ENCODE peak calls at places on chromosomes 13 and 19, in seven cellular contexts. One of them, this sample, is unnamed.

GRCh38 chr19:56748443-56748842 is 76.9 kb upstream of the ZNF835 start:
- DNase-seq in DMS 273 treated with DMSO at 0.1 percent for 48 hours: no peak
- DNase-seq in GM19239: no peak
- DNase-seq in CMK: no peak
- DNase-seq in activated T-helper 9 cell treated with anti-CD3 and anti-CD28 coated beads, Interleukin-2, amount 50 U/mL, for 16 hours: no peak
- DNase-seq in HL-60: no peak
- DNase-seq in anterior cingulate cortex: peak; percentile 4
- DNase-seq in this sample: peak; percentile 66

GRCh38 chr13:22086593-22086992 is 415.7 kb downstream of the FGF9 start:
- DNase-seq in DMS 273 treated with DMSO at 0.1 percent for 48 hours: no peak
- DNase-seq in GM19239: no peak
- DNase-seq in CMK: no peak
- DNase-seq in activated T-helper 9 cell treated with anti-CD3 and anti-CD28 coated beads, Interleukin-2, amount 50 U/mL, for 16 hours: no peak
- DNase-seq in HL-60: no peak
- DNase-seq in anterior cingulate cortex: no peak
- DNase-seq in this sample: no peak

GRCh38 chr13:25232937-25233515 is 54.3 kb downstream of the MTMR6 start:
- DNase-seq in DMS 273 treated with DMSO at 0.1 percent for 48 hours: peak; percentile 37
- DNase-seq in GM19239: peak; percentile 20
- DNase-seq in CMK: no peak
- DNase-seq in activated T-helper 9 cell treated with anti-CD3 and anti-CD28 coated beads, Interleukin-2, amount 50 U/mL, for 16 hours: no peak
- DNase-seq in HL-60: peak; percentile 6
- DNase-seq in anterior cingulate cortex: no peak
- DNase-seq in this sample: peak; percentile 59

GRCh38 chr13:105758929-105759328 is 776.5 kb downstream of the EFNB2 start:
- DNase-seq in DMS 273 treated with DMSO at 0.1 percent for 48 hours: no peak
- DNase-seq in GM19239: no peak
- DNase-seq in CMK: no peak
- DNase-seq in activated T-helper 9 cell treated with anti-CD3 and anti-CD28 coated beads, Interleukin-2, amount 50 U/mL, for 16 hours: no peak
- DNase-seq in HL-60: no peak
- DNase-seq in anterior cingulate cortex: no peak
- DNase-seq in this sample: no peak

GRCh38 chr13:66520511-66521390 is 709.4 kb downstream of the PCDH9 start:
- DNase-seq in DMS 273 treated with DMSO at 0.1 percent for 48 hours: no peak
- DNase-seq in GM19239: no peak
- DNase-seq in CMK: no peak
- DNase-seq in activated T-helper 9 cell treated with anti-CD3 and anti-CD28 coated beads, Interleukin-2, amount 50 U/mL, for 16 hours: no peak
- DNase-seq in HL-60: no peak
- DNase-seq in anterior cingulate cortex: no peak
- DNase-seq in this sample: no peak

GRCh38 chr13:53138369-53139036 is 109.9 kb downstream of the OLFM4 start:
- DNase-seq in DMS 273 treated with DMSO at 0.1 percent for 48 hours: no peak
- DNase-seq in GM19239: no peak
- DNase-seq in CMK: no peak
- DNase-seq in activated T-helper 9 cell treated with anti-CD3 and anti-CD28 coated beads, Interleukin-2, amount 50 U/mL, for 16 hours: no peak
- DNase-seq in HL-60: no peak
- DNase-seq in anterior cingulate cortex: no peak
- DNase-seq in this sample: no peak

GRCh38 chr13:43804461-43805070 is 17.8 kb upstream of the ENOX1 start:
- DNase-seq in DMS 273 treated with DMSO at 0.1 percent for 48 hours: peak; percentile 42
- DNase-seq in GM19239: no peak
- DNase-seq in CMK: no peak
- DNase-seq in activated T-helper 9 cell treated with anti-CD3 and anti-CD28 coated beads, Interleukin-2, amount 50 U/mL, for 16 hours: no peak
- DNase-seq in HL-60: no peak
- DNase-seq in anterior cingulate cortex: no peak
- DNase-seq in this sample: peak; percentile 83

GRCh38 chr13:37488682-37489081 is 109.9 kb downstream of the POSTN start:
- DNase-seq in DMS 273 treated with DMSO at 0.1 percent for 48 hours: no peak
- DNase-seq in GM19239: no peak
- DNase-seq in CMK: no peak
- DNase-seq in activated T-helper 9 cell treated with anti-CD3 and anti-CD28 coated beads, Interleukin-2, amount 50 U/mL, for 16 hours: no peak
- DNase-seq in HL-60: no peak
- DNase-seq in anterior cingulate cortex: no peak
- DNase-seq in this sample: no peak

GRCh38 chr13:23563085-23563484 is 7.1 kb upstream of the TNFRSF19 start:
- DNase-seq in DMS 273 treated with DMSO at 0.1 percent for 48 hours: no peak
- DNase-seq in GM19239: no peak
- DNase-seq in CMK: no peak
- DNase-seq in activated T-helper 9 cell treated with anti-CD3 and anti-CD28 coated beads, Interleukin-2, amount 50 U/mL, for 16 hours: no peak
- DNase-seq in HL-60: no peak
- DNase-seq in anterior cingulate cortex: no peak
- DNase-seq in this sample: no peak

GRCh38 chr13:51646041-51646670 is 61.9 kb downstream of the WDFY2 start:
- DNase-seq in DMS 273 treated with DMSO at 0.1 percent for 48 hours: no peak
- DNase-seq in GM19239: no peak
- DNase-seq in CMK: no peak
- DNase-seq in activated T-helper 9 cell treated with anti-CD3 and anti-CD28 coated beads, Interleukin-2, amount 50 U/mL, for 16 hours: no peak
- DNase-seq in HL-60: no peak
- DNase-seq in anterior cingulate cortex: no peak
- DNase-seq in this sample: no peak

GRCh38 chr19:32652893-32653625 is 21.9 kb downstream of the ANKRD27 start:
- DNase-seq in DMS 273 treated with DMSO at 0.1 percent for 48 hours: no peak
- DNase-seq in GM19239: no peak
- DNase-seq in CMK: no peak
- DNase-seq in activated T-helper 9 cell treated with anti-CD3 and anti-CD28 coated beads, Interleukin-2, amount 50 U/mL, for 16 hours: no peak
- DNase-seq in HL-60: no peak
- DNase-seq in anterior cingulate cortex: peak; percentile 17
- DNase-seq in this sample: no peak

GRCh38 chr19:27654266-27654990 is 1558.5 kb downstream of the UQCRFS1 start:
- DNase-seq in DMS 273 treated with DMSO at 0.1 percent for 48 hours: no peak
- DNase-seq in GM19239: no peak
- DNase-seq in CMK: no peak
- DNase-seq in activated T-helper 9 cell treated with anti-CD3 and anti-CD28 coated beads, Interleukin-2, amount 50 U/mL, for 16 hours: no peak
- DNase-seq in HL-60: no peak
- DNase-seq in anterior cingulate cortex: no peak
- DNase-seq in this sample: no peak

GRCh38 chr19:48480476-48481190 is 11.5 kb downstream of the CYTH2 start:
- DNase-seq in DMS 273 treated with DMSO at 0.1 percent for 48 hours: no peak
- DNase-seq in GM19239: no peak
- DNase-seq in CMK: no peak
- DNase-seq in activated T-helper 9 cell treated with anti-CD3 and anti-CD28 coated beads, Interleukin-2, amount 50 U/mL, for 16 hours: peak; percentile 35
- DNase-seq in HL-60: no peak
- DNase-seq in anterior cingulate cortex: peak; percentile 43
- DNase-seq in this sample: no peak

GRCh38 chr13:51363625-51364024 is 24.1 kb downstream of the SERPINE3 start:
- DNase-seq in DMS 273 treated with DMSO at 0.1 percent for 48 hours: no peak
- DNase-seq in GM19239: no peak
- DNase-seq in CMK: no peak
- DNase-seq in activated T-helper 9 cell treated with anti-CD3 and anti-CD28 coated beads, Interleukin-2, amount 50 U/mL, for 16 hours: no peak
- DNase-seq in HL-60: no peak
- DNase-seq in anterior cingulate cortex: no peak
- DNase-seq in this sample: no peak

GRCh38 chr13:50864492-50864891 is 21.0 kb upstream of the DLEU7 start:
- DNase-seq in DMS 273 treated with DMSO at 0.1 percent for 48 hours: no peak
- DNase-seq in GM19239: no peak
- DNase-seq in CMK: no peak
- DNase-seq in activated T-helper 9 cell treated with anti-CD3 and anti-CD28 coated beads, Interleukin-2, amount 50 U/mL, for 16 hours: no peak
- DNase-seq in HL-60: no peak
- DNase-seq in anterior cingulate cortex: no peak
- DNase-seq in this sample: no peak

GRCh38 chr13:75789451-75790197 is 153.5 kb downstream of the LMO7 start:
- DNase-seq in DMS 273 treated with DMSO at 0.1 percent for 48 hours: no peak
- DNase-seq in GM19239: no peak
- DNase-seq in CMK: no peak
- DNase-seq in activated T-helper 9 cell treated with anti-CD3 and anti-CD28 coated beads, Interleukin-2, amount 50 U/mL, for 16 hours: no peak
- DNase-seq in HL-60: no peak
- DNase-seq in anterior cingulate cortex: no peak
- DNase-seq in this sample: no peak

GRCh38 chr13:49791214-49791752 is 1.2 kb downstream of the KPNA3 start:
- DNase-seq in DMS 273 treated with DMSO at 0.1 percent for 48 hours: no peak
- DNase-seq in GM19239: no peak
- DNase-seq in CMK: no peak
- DNase-seq in activated T-helper 9 cell treated with anti-CD3 and anti-CD28 coated beads, Interleukin-2, amount 50 U/mL, for 16 hours: no peak
- DNase-seq in HL-60: peak; percentile 27
- DNase-seq in anterior cingulate cortex: no peak
- DNase-seq in this sample: peak; percentile 37

GRCh38 chr19:35901055-35901644 is 810 bp upstream of the NFKBID start:
- DNase-seq in DMS 273 treated with DMSO at 0.1 percent for 48 hours: no peak
- DNase-seq in GM19239: no peak
- DNase-seq in CMK: no peak
- DNase-seq in activated T-helper 9 cell treated with anti-CD3 and anti-CD28 coated beads, Interleukin-2, amount 50 U/mL, for 16 hours: no peak
- DNase-seq in HL-60: no peak
- DNase-seq in anterior cingulate cortex: no peak
- DNase-seq in this sample: no peak

GRCh38 chr19:11236324-11237301 is 2.8 kb upstream of the ANGPTL8 start:
- DNase-seq in DMS 273 treated with DMSO at 0.1 percent for 48 hours: no peak
- DNase-seq in GM19239: no peak
- DNase-seq in CMK: no peak
- DNase-seq in activated T-helper 9 cell treated with anti-CD3 and anti-CD28 coated beads, Interleukin-2, amount 50 U/mL, for 16 hours: no peak
- DNase-seq in HL-60: no peak
- DNase-seq in anterior cingulate cortex: no peak
- DNase-seq in this sample: no peak

GRCh38 chr13:33845572-33846305 is 27.8 kb downstream of the RFC3 start:
- DNase-seq in DMS 273 treated with DMSO at 0.1 percent for 48 hours: no peak
- DNase-seq in GM19239: no peak
- DNase-seq in CMK: no peak
- DNase-seq in activated T-helper 9 cell treated with anti-CD3 and anti-CD28 coated beads, Interleukin-2, amount 50 U/mL, for 16 hours: no peak
- DNase-seq in HL-60: no peak
- DNase-seq in anterior cingulate cortex: no peak
- DNase-seq in this sample: no peak

GRCh38 chr19:11377756-11378155 is 3.3 kb downstream of the SWSAP1 start:
- DNase-seq in DMS 273 treated with DMSO at 0.1 percent for 48 hours: no peak
- DNase-seq in GM19239: no peak
- DNase-seq in CMK: no peak
- DNase-seq in activated T-helper 9 cell treated with anti-CD3 and anti-CD28 coated beads, Interleukin-2, amount 50 U/mL, for 16 hours: no peak
- DNase-seq in HL-60: no peak
- DNase-seq in anterior cingulate cortex: no peak
- DNase-seq in this sample: no peak

GRCh38 chr13:111537843-111538499 is 217.5 kb downstream of the TEX29 start:
- DNase-seq in DMS 273 treated with DMSO at 0.1 percent for 48 hours: no peak
- DNase-seq in GM19239: no peak
- DNase-seq in CMK: no peak
- DNase-seq in activated T-helper 9 cell treated with anti-CD3 and anti-CD28 coated beads, Interleukin-2, amount 50 U/mL, for 16 hours: no peak
- DNase-seq in HL-60: no peak
- DNase-seq in anterior cingulate cortex: no peak
- DNase-seq in this sample: no peak

GRCh38 chr13:44004881-44005280 is 125.2 kb downstream of the LACC1 start:
- DNase-seq in DMS 273 treated with DMSO at 0.1 percent for 48 hours: no peak
- DNase-seq in GM19239: no peak
- DNase-seq in CMK: no peak
- DNase-seq in activated T-helper 9 cell treated with anti-CD3 and anti-CD28 coated beads, Interleukin-2, amount 50 U/mL, for 16 hours: no peak
- DNase-seq in HL-60: no peak
- DNase-seq in anterior cingulate cortex: no peak
- DNase-seq in this sample: no peak

GRCh38 chr19:17747205-17748098 is 3.8 kb upstream of the FCHO1 start:
- DNase-seq in DMS 273 treated with DMSO at 0.1 percent for 48 hours: peak; percentile 83
- DNase-seq in GM19239: peak; percentile 85
- DNase-seq in CMK: peak; percentile 68
- DNase-seq in activated T-helper 9 cell treated with anti-CD3 and anti-CD28 coated beads, Interleukin-2, amount 50 U/mL, for 16 hours: peak; percentile 93
- DNase-seq in HL-60: peak; percentile 83
- DNase-seq in anterior cingulate cortex: peak; percentile 95
- DNase-seq in this sample: peak; percentile 97

GRCh38 chr19:10467104-10467706 is 36.0 kb downstream of the KEAP1 start:
- DNase-seq in DMS 273 treated with DMSO at 0.1 percent for 48 hours: no peak
- DNase-seq in GM19239: no peak
- DNase-seq in CMK: no peak
- DNase-seq in activated T-helper 9 cell treated with anti-CD3 and anti-CD28 coated beads, Interleukin-2, amount 50 U/mL, for 16 hours: no peak
- DNase-seq in HL-60: no peak
- DNase-seq in anterior cingulate cortex: no peak
- DNase-seq in this sample: no peak

GRCh38 chr19:44515031-44515430 is 14.4 kb downstream of the CEACAM20 start:
- DNase-seq in DMS 273 treated with DMSO at 0.1 percent for 48 hours: no peak
- DNase-seq in GM19239: no peak
- DNase-seq in CMK: no peak
- DNase-seq in activated T-helper 9 cell treated with anti-CD3 and anti-CD28 coated beads, Interleukin-2, amount 50 U/mL, for 16 hours: no peak
- DNase-seq in HL-60: no peak
- DNase-seq in anterior cingulate cortex: no peak
- DNase-seq in this sample: no peak

GRCh38 chr19:55152017-55152416 is 3.0 kb upstream of the TNNT1 start:
- DNase-seq in DMS 273 treated with DMSO at 0.1 percent for 48 hours: peak; percentile 38
- DNase-seq in GM19239: no peak
- DNase-seq in CMK: no peak
- DNase-seq in activated T-helper 9 cell treated with anti-CD3 and anti-CD28 coated beads, Interleukin-2, amount 50 U/mL, for 16 hours: no peak
- DNase-seq in HL-60: no peak
- DNase-seq in anterior cingulate cortex: no peak
- DNase-seq in this sample: no peak

This sample was measured in putamen.